ENCODE peak calls at places on chromosomes 6 and 20, in six cellular contexts. One of them, this sample, is unnamed.

GRCh38 chr20:51978081-51978501 is 175.8 kb upstream of the SALL4 start:
- DNase-seq in upper lobe of right lung: no peak
- DNase-seq in breast epithelium: no peak
- DNase-seq in neural crest cell: no peak
- DNase-seq in lung: no peak
- DNase-seq in kidney epithelial cell: no peak
- DNase-seq in this sample: no peak

GRCh38 chr6:147054871-147055270 is 149.3 kb upstream of the STXBP5 start:
- DNase-seq in upper lobe of right lung: no peak
- DNase-seq in neural crest cell: no peak
- DNase-seq in kidney epithelial cell: no peak
- DNase-seq in lung: no peak
- DNase-seq in breast epithelium: no peak
- DNase-seq in this sample: no peak

GRCh38 chr20:61057313-61058171 is 194.5 kb upstream of the CDH4 start:
- DNase-seq in lung: no peak
- DNase-seq in kidney epithelial cell: no peak
- DNase-seq in neural crest cell: no peak
- DNase-seq in upper lobe of right lung: no peak
- DNase-seq in breast epithelium: no peak
- DNase-seq in this sample: no peak

GRCh38 chr6:3315068-3315467 is 56.3 kb downstream of the PSMG4 start:
- DNase-seq in upper lobe of right lung: no peak
- DNase-seq in neural crest cell: no peak
- DNase-seq in lung: no peak
- DNase-seq in breast epithelium: no peak
- DNase-seq in kidney epithelial cell: no peak
- DNase-seq in this sample: no peak

GRCh38 chr20:1283522-1284210 is 17.6 kb downstream of the SNPH start:
- DNase-seq in kidney epithelial cell: no peak
- DNase-seq in upper lobe of right lung: no peak
- DNase-seq in neural crest cell: no peak
- DNase-seq in breast epithelium: no peak
- DNase-seq in lung: no peak
- DNase-seq in this sample: no peak

GRCh38 chr6:151537561-151537960 is 43.7 kb downstream of the CCDC170 start:
- DNase-seq in upper lobe of right lung: no peak
- DNase-seq in neural crest cell: no peak
- DNase-seq in kidney epithelial cell: no peak
- DNase-seq in lung: no peak
- DNase-seq in breast epithelium: no peak
- DNase-seq in this sample: no peak

GRCh38 chr6:113466526-113466925 is 390.6 kb upstream of the MARCKS start:
- DNase-seq in kidney epithelial cell: no peak
- DNase-seq in upper lobe of right lung: no peak
- DNase-seq in lung: no peak
- DNase-seq in breast epithelium: no peak
- DNase-seq in neural crest cell: no peak
- DNase-seq in this sample: no peak

GRCh38 chr20:60024801-60025200 is 66.6 kb downstream of the CDH26 start:
- DNase-seq in neural crest cell: no peak
- DNase-seq in breast epithelium: no peak
- DNase-seq in lung: no peak
- DNase-seq in kidney epithelial cell: no peak
- DNase-seq in upper lobe of right lung: no peak
- DNase-seq in this sample: no peak

GRCh38 chr20:22744341-22745193 is 160.2 kb upstream of the FOXA2 start:
- DNase-seq in lung: no peak
- DNase-seq in kidney epithelial cell: no peak
- DNase-seq in upper lobe of right lung: no peak
- DNase-seq in breast epithelium: no peak
- DNase-seq in neural crest cell: no peak
- DNase-seq in this sample: no peak

GRCh38 chr6:25481267-25481666 is 170.7 kb upstream of the SCGN start:
- DNase-seq in upper lobe of right lung: no peak
- DNase-seq in neural crest cell: no peak
- DNase-seq in breast epithelium: no peak
- DNase-seq in lung: no peak
- DNase-seq in kidney epithelial cell: no peak
- DNase-seq in this sample: no peak
- TF ChIP-seq CTCF in upper lobe of right lung: no peak
- TF ChIP-seq CTCF in neural crest cell: no peak
- TF ChIP-seq CTCF in breast epithelium: no peak
- TF ChIP-seq CTCF in lung: no peak
- TF ChIP-seq CTCF in kidney epithelial cell: no peak
- TF ChIP-seq CTCF in this sample: no peak

GRCh38 chr6:36605560-36606391 is 11.6 kb downstream of the SRSF3 start:
- DNase-seq in breast epithelium: no peak
- DNase-seq in kidney epithelial cell: no peak
- DNase-seq in neural crest cell: no peak
- DNase-seq in lung: no peak
- DNase-seq in upper lobe of right lung: no peak
- DNase-seq in this sample: no peak
- TF ChIP-seq CTCF in breast epithelium: no peak
- TF ChIP-seq CTCF in kidney epithelial cell: no peak
- TF ChIP-seq CTCF in neural crest cell: peak
- TF ChIP-seq CTCF in lung: no peak
- TF ChIP-seq CTCF in upper lobe of right lung: no peak
- TF ChIP-seq CTCF in this sample: no peak

GRCh38 chr20:37095609-37096414 is at the start of gene RBL1:
- DNase-seq in neural crest cell: peak
- DNase-seq in lung: peak
- DNase-seq in breast epithelium: peak
- DNase-seq in upper lobe of right lung: peak
- DNase-seq in kidney epithelial cell: no peak
- DNase-seq in this sample: peak
- TF ChIP-seq CTCF in neural crest cell: peak
- TF ChIP-seq CTCF in lung: no peak
- TF ChIP-seq CTCF in breast epithelium: no peak
- TF ChIP-seq CTCF in upper lobe of right lung: peak
- TF ChIP-seq CTCF in kidney epithelial cell: peak
- TF ChIP-seq CTCF in this sample: no peak

GRCh38 chr6:109782401-109783046 is 91.4 kb downstream of the FIG4 start:
- DNase-seq in breast epithelium: no peak
- DNase-seq in upper lobe of right lung: no peak
- DNase-seq in kidney epithelial cell: no peak
- DNase-seq in lung: no peak
- DNase-seq in neural crest cell: no peak
- DNase-seq in this sample: no peak

GRCh38 chr6:109788687-109789086 is 97.6 kb downstream of the FIG4 start:
- DNase-seq in upper lobe of right lung: no peak
- DNase-seq in breast epithelium: no peak
- DNase-seq in neural crest cell: no peak
- DNase-seq in kidney epithelial cell: no peak
- DNase-seq in lung: no peak
- DNase-seq in this sample: no peak

GRCh38 chr6:109787312-109787711 is 96.2 kb downstream of the FIG4 start:
- DNase-seq in neural crest cell: no peak
- DNase-seq in kidney epithelial cell: no peak
- DNase-seq in lung: no peak
- DNase-seq in upper lobe of right lung: no peak
- DNase-seq in breast epithelium: no peak
- DNase-seq in this sample: no peak

GRCh38 chr6:109781001-109781400 is 89.9 kb downstream of the FIG4 start:
- DNase-seq in neural crest cell: no peak
- DNase-seq in breast epithelium: no peak
- DNase-seq in upper lobe of right lung: no peak
- DNase-seq in kidney epithelial cell: no peak
- DNase-seq in lung: no peak
- DNase-seq in this sample: no peak

GRCh38 chr6:109783245-109783990 is 92.3 kb downstream of the FIG4 start:
- DNase-seq in upper lobe of right lung: no peak
- DNase-seq in lung: no peak
- DNase-seq in kidney epithelial cell: no peak
- DNase-seq in neural crest cell: no peak
- DNase-seq in breast epithelium: no peak
- DNase-seq in this sample: no peak
- TF ChIP-seq CTCF in upper lobe of right lung: peak
- TF ChIP-seq CTCF in lung: no peak
- TF ChIP-seq CTCF in kidney epithelial cell: peak
- TF ChIP-seq CTCF in neural crest cell: peak
- TF ChIP-seq CTCF in breast epithelium: no peak
- TF ChIP-seq CTCF in this sample: no peak

GRCh38 chr6:10028202-10028601 is 386.7 kb downstream of the TFAP2A start:
- DNase-seq in neural crest cell: no peak
- DNase-seq in lung: no peak
- DNase-seq in breast epithelium: no peak
- DNase-seq in upper lobe of right lung: no peak
- DNase-seq in kidney epithelial cell: no peak
- DNase-seq in this sample: no peak

GRCh38 chr6:10033223-10033829 is 381.5 kb downstream of the TFAP2A start:
- DNase-seq in neural crest cell: no peak
- DNase-seq in upper lobe of right lung: no peak
- DNase-seq in lung: no peak
- DNase-seq in breast epithelium: no peak
- DNase-seq in kidney epithelial cell: peak
- DNase-seq in this sample: no peak

DNA sequence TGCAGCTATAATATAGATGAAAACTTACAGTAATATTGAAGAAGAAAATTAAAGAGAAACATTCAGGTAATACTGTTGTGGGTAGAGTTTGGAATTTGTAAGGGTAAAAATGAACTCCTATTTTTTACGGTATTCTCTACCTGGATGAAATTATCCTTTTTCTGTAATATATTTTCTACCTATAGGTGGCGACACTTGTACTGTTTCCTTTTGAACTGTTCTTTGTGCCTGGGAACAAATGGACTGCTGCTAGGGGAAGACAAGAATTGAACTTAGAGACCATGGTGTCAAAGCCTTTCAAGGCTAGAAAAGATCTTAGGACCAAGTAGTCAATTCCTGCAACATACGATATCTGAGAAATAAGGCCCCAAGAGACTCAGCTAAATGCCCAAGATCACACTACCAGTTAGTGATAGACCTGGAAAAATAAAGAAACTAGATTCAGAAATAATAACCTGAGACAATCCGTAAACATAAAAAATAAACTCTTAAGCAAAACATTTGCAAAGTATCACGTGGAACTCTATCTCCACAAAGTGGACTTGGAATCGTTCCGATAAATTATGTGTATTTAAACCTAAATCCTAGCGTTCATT is 383.8 kb downstream of the TFAP2A start:
- DNase-seq in breast epithelium: no peak
- DNase-seq in kidney epithelial cell: no peak
- DNase-seq in upper lobe of right lung: no peak
- DNase-seq in lung: no peak
- DNase-seq in neural crest cell: no peak
- DNase-seq in this sample: no peak
- TF ChIP-seq CTCF in breast epithelium: peak
- TF ChIP-seq CTCF in kidney epithelial cell: peak
- TF ChIP-seq CTCF in upper lobe of right lung: peak
- TF ChIP-seq CTCF in lung: no peak
- TF ChIP-seq CTCF in neural crest cell: peak
- TF ChIP-seq CTCF in this sample: no peak

GRCh38 chr20:19816386-19816785 is 58.3 kb downstream of the RIN2 start:
- DNase-seq in kidney epithelial cell: no peak
- DNase-seq in neural crest cell: no peak
- DNase-seq in lung: no peak
- DNase-seq in upper lobe of right lung: no peak
- DNase-seq in breast epithelium: no peak
- DNase-seq in this sample: no peak

GRCh38 chr20:19814241-19814640 is 56.2 kb downstream of the RIN2 start:
- DNase-seq in breast epithelium: no peak
- DNase-seq in lung: no peak
- DNase-seq in kidney epithelial cell: no peak
- DNase-seq in upper lobe of right lung: no peak
- DNase-seq in neural crest cell: no peak
- DNase-seq in this sample: no peak

GRCh38 chr20:19813839-19814238 is 55.8 kb downstream of the RIN2 start:
- DNase-seq in kidney epithelial cell: no peak
- DNase-seq in upper lobe of right lung: no peak
- DNase-seq in lung: no peak
- DNase-seq in breast epithelium: no peak
- DNase-seq in neural crest cell: no peak
- DNase-seq in this sample: no peak

GRCh38 chr20:19817017-19817416 is 59.0 kb downstream of the RIN2 start:
- DNase-seq in lung: no peak
- DNase-seq in neural crest cell: no peak
- DNase-seq in kidney epithelial cell: peak
- DNase-seq in breast epithelium: no peak
- DNase-seq in upper lobe of right lung: no peak
- DNase-seq in this sample: no peak

DNA sequence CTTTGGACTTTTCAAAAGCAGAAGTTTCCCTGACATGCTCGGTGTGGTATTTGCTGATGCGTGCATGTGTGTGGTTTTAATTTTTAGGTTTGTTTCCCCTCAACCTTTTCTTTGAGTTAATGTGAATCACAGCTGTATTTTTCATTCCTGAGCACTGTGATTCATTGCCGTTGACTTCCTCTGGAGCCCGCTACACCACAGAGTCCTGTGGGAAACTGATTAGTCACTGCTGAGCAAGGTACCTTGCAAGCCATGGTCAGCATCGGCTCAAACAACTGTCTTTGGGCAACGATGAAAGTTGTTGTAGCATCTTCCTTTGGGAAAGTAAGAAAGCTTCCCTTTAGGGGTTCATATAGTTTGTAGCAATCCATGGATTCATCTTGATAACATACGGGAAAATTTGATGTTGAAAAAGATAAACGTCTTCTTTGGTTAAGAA is 57.5 kb downstream of the RIN2 start:
- DNase-seq in upper lobe of right lung: no peak
- DNase-seq in kidney epithelial cell: peak
- DNase-seq in lung: no peak
- DNase-seq in breast epithelium: no peak
- DNase-seq in neural crest cell: no peak
- DNase-seq in this sample: no peak
- TF ChIP-seq CTCF in upper lobe of right lung: no peak
- TF ChIP-seq CTCF in kidney epithelial cell: peak
- TF ChIP-seq CTCF in lung: no peak
- TF ChIP-seq CTCF in breast epithelium: no peak
- TF ChIP-seq CTCF in neural crest cell: no peak
- TF ChIP-seq CTCF in this sample: no peak

GRCh38 chr6:32089082-32089828 is 19.9 kb downstream of the TNXB start:
- DNase-seq in neural crest cell: no peak
- DNase-seq in kidney epithelial cell: no peak
- DNase-seq in upper lobe of right lung: peak
- DNase-seq in lung: no peak
- DNase-seq in breast epithelium: no peak
- DNase-seq in this sample: no peak

GRCh38 chr6:32085759-32086458 is 23.2 kb downstream of the TNXB start:
- DNase-seq in upper lobe of right lung: no peak
- DNase-seq in lung: no peak
- DNase-seq in neural crest cell: no peak
- DNase-seq in breast epithelium: no peak
- DNase-seq in kidney epithelial cell: no peak
- DNase-seq in this sample: no peak

GRCh38 chr6:32086661-32087573 is 22.2 kb downstream of the TNXB start:
- DNase-seq in neural crest cell: no peak
- DNase-seq in lung: no peak
- DNase-seq in breast epithelium: no peak
- DNase-seq in upper lobe of right lung: no peak
- DNase-seq in kidney epithelial cell: peak
- DNase-seq in this sample: no peak

GRCh38 chr6:32088487-32089049 is 20.6 kb downstream of the TNXB start:
- DNase-seq in lung: no peak
- DNase-seq in neural crest cell: no peak
- DNase-seq in upper lobe of right lung: no peak
- DNase-seq in breast epithelium: no peak
- DNase-seq in kidney epithelial cell: no peak
- DNase-seq in this sample: no peak

GRCh38 chr6:32087574-32088486 is 21.3 kb downstream of the TNXB start:
- DNase-seq in breast epithelium: peak
- DNase-seq in lung: peak
- DNase-seq in kidney epithelial cell: no peak
- DNase-seq in upper lobe of right lung: peak
- DNase-seq in neural crest cell: peak
- DNase-seq in this sample: peak
- TF ChIP-seq CTCF in breast epithelium: no peak
- TF ChIP-seq CTCF in lung: peak
- TF ChIP-seq CTCF in kidney epithelial cell: peak
- TF ChIP-seq CTCF in upper lobe of right lung: peak
- TF ChIP-seq CTCF in neural crest cell: peak
- TF ChIP-seq CTCF in this sample: no peak